ENCODE peak calls at places on chromosomes 12 and 14, in eight cellular contexts. O, S, X, V, M, H, T and F are unnamed samples.

GRCh38 chr12:12983420-12984035 is 16.5 kb downstream of the HEBP1 start:
- DNase-seq in O (no peak), S (no peak), X (peak; percentile 84), V (no peak), M (peak; percentile 81), H (no peak), T (peak; percentile 30), F (no peak)

GRCh38 chr14:60251877-60252276 is 2.9 kb downstream of the PPM1A start:
- DNase-seq in O (no peak), S (no peak), X (no peak), V (no peak), M (no peak), H (no peak), T (no peak), F (no peak)

GRCh38 chr12:56385873-56386272 is 23.2 kb upstream of the APOF start:
- DNase-seq in O (no peak), S (no peak), X (peak; percentile 12), V (no peak), M (no peak), H (no peak), T (no peak), F (no peak)

GRCh38 chr14:106821119-106821518 is 1294.7 kb downstream of the TMEM121 start:
- DNase-seq in O (no peak), S (no peak), X (no peak), V (no peak), M (no peak), H (no peak), T (no peak), F (no peak)

GRCh38 chr14:103360548-103360947 is 24.7 kb upstream of the MARK3 start:
- DNase-seq in O (no peak), S (no peak), X (no peak), V (no peak), M (no peak), H (no peak), T (no peak), F (no peak)

GRCh38 chr12:58917699-58918334 is 2.5 kb downstream of the LRIG3 start:
- DNase-seq in O (no peak), S (no peak), X (no peak), V (no peak), M (no peak), H (peak; percentile 10), T (no peak), F (no peak)

GRCh38 chr12:6123258-6123657 is 1.2 kb downstream of the VWF start:
- DNase-seq in O (no peak), S (no peak), X (no peak), V (no peak), M (no peak), H (no peak), T (no peak), F (no peak)

GRCh38 chr14:98946995-98947394 is 325.0 kb downstream of the BCL11B start:
- DNase-seq in O (no peak), S (no peak), X (no peak), V (no peak), M (peak; percentile 48), H (no peak), T (no peak), F (no peak)

GRCh38 chr14:22334627-22335026 is 254.4 kb downstream of the DAD1 start:
- DNase-seq in O (no peak), S (no peak), X (no peak), V (no peak), M (no peak), H (no peak), T (no peak), F (no peak)

GRCh38 chr12:31568498-31568897 is 22.4 kb downstream of the DENND5B start:
- DNase-seq in O (no peak), S (no peak), X (no peak), V (no peak), M (no peak), H (no peak), T (no peak), F (no peak)

GRCh38 chr12:24499151-24500146 is 449.5 kb downstream of the BCAT1 start:
- DNase-seq in O (no peak), S (peak; percentile 4), X (peak; percentile 62), V (no peak), M (peak; percentile 58), H (no peak), T (no peak), F (no peak)

GRCh38 chr14:32078794-32079663 is 1.9 kb downstream of the ARHGAP5 start:
- DNase-seq in O (no peak), S (no peak), X (peak; percentile 20), V (no peak), M (no peak), H (no peak), T (no peak), F (no peak)

GRCh38 chr12:49190317-49190716 is 1.4 kb upstream of the TUBA1A start:
- DNase-seq in O (no peak), S (no peak), X (no peak), V (no peak), M (no peak), H (no peak), T (no peak), F (no peak)

GRCh38 chr12:5630101-5630500 is 198.2 kb downstream of the NTF3 start:
- DNase-seq in O (no peak), S (no peak), X (no peak), V (no peak), M (no peak), H (no peak), T (no peak), F (no peak)

GRCh38 chr14:100901391-100902183 is 1.9 kb downstream of the RTL1 start:
- DNase-seq in O (no peak), S (no peak), X (no peak), V (no peak), M (no peak), H (no peak), T (no peak), F (no peak)

GRCh38 chr12:90090929-90091651 is 382.5 kb upstream of the ATP2B1 start:
- DNase-seq in O (no peak), S (peak; percentile 92), X (peak; percentile 83), V (no peak), M (peak; percentile 71), H (no peak), T (no peak), F (no peak)

DNA sequence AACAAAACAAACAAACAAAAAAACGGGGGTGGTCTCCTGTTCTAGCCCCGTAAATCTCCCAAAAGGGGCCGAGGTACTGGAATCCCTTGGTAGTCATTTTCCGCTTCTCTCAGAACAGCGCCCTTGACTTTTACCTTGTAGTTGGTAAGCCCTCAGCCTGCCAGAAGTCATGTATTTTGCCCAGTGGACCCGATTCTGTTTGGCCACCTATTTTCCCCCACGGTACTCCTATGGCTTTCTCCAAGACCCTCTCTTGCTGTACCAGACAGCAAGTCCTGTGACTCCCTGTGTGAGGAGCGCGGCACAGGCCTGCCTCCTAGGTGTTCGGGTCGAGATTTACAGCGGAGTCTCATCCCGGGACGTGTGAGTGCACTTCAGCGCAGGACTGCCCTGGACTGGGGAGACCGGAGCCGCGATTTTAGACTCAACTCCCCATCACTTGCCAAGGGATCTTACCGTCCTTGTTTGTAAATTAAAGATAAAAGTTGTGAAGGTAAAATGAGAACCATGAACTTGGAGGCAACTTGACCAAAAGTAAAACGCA is 1.1 kb upstream of the MBD6 start:
- DNase-seq in O (peak; percentile 81), S (no peak), X (no peak), V (no peak), M (peak; percentile 55), H (no peak), T (peak; percentile 55), F (no peak)
- TF ChIP-seq CTCF in O (no peak), S (no peak), X (no peak), V (no peak), M (no peak), H (no peak), T (no peak), F (peak; percentile 19)

GRCh38 chr12:62655524-62656160 is 189.0 kb downstream of the MON2 start:
- DNase-seq in O (no peak), S (no peak), X (no peak), V (no peak), M (no peak), H (no peak), T (no peak), F (no peak)

GRCh38 chr12:62653740-62654139 is 187.1 kb downstream of the MON2 start:
- DNase-seq in O (no peak), S (no peak), X (no peak), V (no peak), M (no peak), H (no peak), T (no peak), F (no peak)

GRCh38 chr12:62651138-62651537 is 184.5 kb downstream of the MON2 start:
- DNase-seq in O (no peak), S (no peak), X (no peak), V (no peak), M (no peak), H (no peak), T (no peak), F (no peak)

GRCh38 chr12:62654558-62655241 is 188.1 kb downstream of the MON2 start:
- DNase-seq in O (no peak), S (no peak), X (no peak), V (no peak), M (no peak), H (no peak), T (no peak), F (no peak)

GRCh38 chr12:62653304-62653703 is 186.7 kb downstream of the MON2 start:
- DNase-seq in O (no peak), S (no peak), X (no peak), V (no peak), M (no peak), H (no peak), T (no peak), F (no peak)
- TF ChIP-seq CTCF in O (no peak), S (no peak), X (no peak), V (no peak), M (no peak), H (no peak), T (no peak), F (no peak)

DNA sequence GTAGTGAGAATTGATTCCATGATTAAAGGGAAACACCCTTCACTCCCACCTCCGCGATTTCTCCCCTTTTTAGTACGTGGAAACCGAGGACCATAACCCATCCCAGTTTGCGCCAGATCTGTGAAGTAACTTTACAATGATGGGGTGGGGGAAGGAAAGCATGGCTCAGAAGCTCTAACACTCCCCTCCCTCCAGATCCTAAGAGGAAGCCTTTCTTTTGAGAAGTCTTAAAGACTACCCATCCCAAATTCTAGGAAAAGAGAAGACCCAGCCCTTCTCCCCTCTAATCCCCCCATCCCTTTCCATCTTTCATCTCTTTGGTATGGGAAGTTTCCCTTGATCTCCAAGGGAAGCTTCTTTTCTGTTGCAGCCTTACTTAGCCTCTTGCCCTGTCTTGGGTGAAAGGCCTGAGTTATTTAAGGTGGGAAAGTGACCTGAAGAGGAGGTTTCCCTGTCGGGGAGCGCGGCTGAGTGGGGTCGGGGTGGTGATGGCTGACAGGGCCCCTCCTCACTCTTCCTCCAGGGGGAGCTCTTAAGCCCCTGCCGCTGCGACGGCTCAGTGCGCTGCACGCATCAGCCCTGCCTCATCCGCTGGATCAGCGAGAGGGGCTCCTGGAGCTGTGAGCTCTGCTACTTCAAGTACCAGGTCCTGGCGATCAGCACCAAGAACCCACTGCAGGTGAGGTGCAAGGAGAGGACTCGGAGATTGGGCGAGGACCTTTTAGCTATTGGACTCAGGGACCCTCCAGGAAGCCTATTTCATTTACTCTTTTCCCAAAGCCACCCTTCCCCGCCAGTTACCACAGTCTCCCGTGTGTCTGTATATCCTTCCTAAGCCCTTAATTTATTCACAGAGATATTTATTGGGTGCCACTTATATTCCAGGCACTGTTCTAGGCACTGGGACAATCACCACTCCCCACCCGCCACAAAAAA is 1.8 kb downstream of the MARCHF9 start:
- DNase-seq in O (peak; percentile 92), S (no peak), X (peak; percentile 40), V (no peak), M (peak; percentile 36), H (peak; percentile 90), T (peak; percentile 79), F (peak; percentile 73)
- TF ChIP-seq CTCF in O (peak; percentile 69), S (peak; percentile 36), X (peak; percentile 68), V (peak; percentile 78), M (peak; percentile 48), H (peak; percentile 84), T (peak; percentile 57), F (peak; percentile 70)

GRCh38 chr12:130126023-130126432 is 36.2 kb upstream of the FZD10 start:
- DNase-seq in O (no peak), S (no peak), X (no peak), V (no peak), M (no peak), H (no peak), T (no peak), F (no peak)
- TF ChIP-seq CTCF in O (no peak), S (no peak), X (no peak), V (no peak), M (no peak), H (no peak), T (no peak), F (no peak)